ENCODE peak calls at places on chromosomes 3 and 15, in five cellular contexts. P, M, J, I and D are unnamed samples.

GRCh38 chr15:64263567-64263966 is 92.4 kb downstream of the CSNK1G1 start:
- DNase-seq in P (no peak), M (no peak), J (no peak), I (no peak), D (no peak)

GRCh38 chr3:168398371-168399030 is 302.8 kb upstream of the GOLIM4 start:
- DNase-seq in P (no peak), M (no peak), J (no peak), I (no peak), D (no peak)

GRCh38 chr3:196988241-196989029 is 19.8 kb upstream of the PIGZ start:
- DNase-seq in P (no peak), M (peak; percentile 85), J (no peak), I (peak; percentile 81), D (peak; percentile 18)

GRCh38 chr3:9400626-9401025 is 3.2 kb downstream of the SETD5 start:
- DNase-seq in P (no peak), M (no peak), J (no peak), I (no peak), D (no peak)

GRCh38 chr3:113532698-113533533 is 561 bp downstream of the SIDT1 start:
- DNase-seq in P (peak; percentile 69), M (peak; percentile 76), J (no peak), I (peak; percentile 31), D (no peak)

GRCh38 chr3:171643033-171643432 is 167.2 kb downstream of the PLD1 start:
- DNase-seq in P (no peak), M (no peak), J (no peak), I (no peak), D (no peak)

GRCh38 chr3:127184870-127185216 is 8.1 kb upstream of the PRR23E start:
- DNase-seq in P (no peak), M (no peak), J (no peak), I (no peak), D (no peak)

GRCh38 chr3:72458365-72458764 is 389.9 kb downstream of the SHQ1 start:
- DNase-seq in P (no peak), M (no peak), J (no peak), I (no peak), D (no peak)

GRCh38 chr15:62110000-62110851 is 43.4 kb downstream of the C2CD4A start:
- DNase-seq in P (no peak), M (no peak), J (no peak), I (peak; percentile 44), D (no peak)

GRCh38 chr3:190064112-190064511 is 56.6 kb downstream of the P3H2 start:
- DNase-seq in P (no peak), M (no peak), J (no peak), I (peak; percentile 62), D (no peak)

GRCh38 chr3:188058569-188059184 is 95.3 kb upstream of the LPP start:
- DNase-seq in P (no peak), M (no peak), J (no peak), I (no peak), D (no peak)

GRCh38 chr3:14224895-14225294 is 46.3 kb downstream of the LSM3 start:
- DNase-seq in P (no peak), M (peak; percentile 24), J (no peak), I (no peak), D (no peak)

GRCh38 chr3:11005686-11006256 is 13.2 kb downstream of the SLC6A1 start:
- DNase-seq in P (no peak), M (no peak), J (no peak), I (no peak), D (no peak)

GRCh38 chr3:183298708-183299153 is 45.7 kb downstream of the B3GNT5 start:
- DNase-seq in P (no peak), M (peak; percentile 82), J (peak; percentile 12), I (peak; percentile 42), D (peak; percentile 60)

GRCh38 chr3:9123849-9124248 is 125.6 kb downstream of the SRGAP3 start:
- DNase-seq in P (no peak), M (peak; percentile 40), J (no peak), I (no peak), D (no peak)

GRCh38 chr3:155704041-155704440 is 40.8 kb downstream of the PLCH1 start:
- DNase-seq in P (no peak), M (no peak), J (no peak), I (no peak), D (no peak)

GRCh38 chr3:60047426-60048200 is 997.8 kb upstream of the CFAP20DC start:
- DNase-seq in P (no peak), M (no peak), J (no peak), I (no peak), D (no peak)

GRCh38 chr3:131794766-131795381 is 239.9 kb downstream of the CPNE4 start:
- DNase-seq in P (peak; percentile 19), M (peak; percentile 79), J (no peak), I (peak; percentile 27), D (no peak)

GRCh38 chr15:45346381-45346780 is 32.0 kb downstream of the GATM start:
- DNase-seq in P (no peak), M (no peak), J (no peak), I (no peak), D (no peak)

GRCh38 chr3:38031022-38031994 is 1.9 kb upstream of the PLCD1 start:
- DNase-seq in P (no peak), M (peak; percentile 56), J (no peak), I (peak; percentile 93), D (no peak)

GRCh38 chr3:116034797-116035196 is 410.5 kb downstream of the LSAMP start:
- DNase-seq in P (no peak), M (no peak), J (no peak), I (no peak), D (no peak)

GRCh38 chr3:156675744-156676466 is 1.5 kb downstream of the TIPARP start:
- DNase-seq in P (no peak), M (no peak), J (peak; percentile 14), I (peak; percentile 51), D (peak; percentile 21)

GRCh38 chr3:46615976-46616375 is 3.7 kb downstream of the FAM240A start:
- DNase-seq in P (no peak), M (peak; percentile 32), J (no peak), I (no peak), D (no peak)
- H3K27me3 ChIP-seq in P (peaks cover 7% of the 10 kb centered on the region), M (no peaks in the 10 kb centered on the region), J (no peaks in the 10 kb centered on the region), I (peaks cover 5% of the 10 kb centered on the region), D (no peaks in the 10 kb centered on the region)

GRCh38 chr15:66950114-66950513 is 115.3 kb upstream of the SMAD3 start:
- DNase-seq in P (no peak), M (no peak), J (no peak), I (no peak), D (no peak)
- H3K27me3 ChIP-seq in P (no peaks in the 10 kb centered on the region), M (peaks cover 37% of the 10 kb centered on the region), J (no peaks in the 10 kb centered on the region), I (no peaks in the 10 kb centered on the region), D (no peaks in the 10 kb centered on the region)

GRCh38 chr15:91203619-91204018 is 103.6 kb downstream of the SV2B start:
- DNase-seq in P (no peak), M (no peak), J (no peak), I (no peak), D (no peak)

GRCh38 chr15:91196768-91197167 is 96.7 kb downstream of the SV2B start:
- DNase-seq in P (no peak), M (no peak), J (no peak), I (no peak), D (no peak)

GRCh38 chr15:91200101-91200754 is 100.2 kb downstream of the SV2B start:
- DNase-seq in P (no peak), M (no peak), J (no peak), I (no peak), D (no peak)

GRCh38 chr15:91202510-91202909 is 102.5 kb downstream of the SV2B start:
- DNase-seq in P (no peak), M (peak; percentile 64), J (no peak), I (no peak), D (no peak)

GRCh38 chr15:91199511-91199910 is 99.5 kb downstream of the SV2B start:
- DNase-seq in P (no peak), M (no peak), J (no peak), I (no peak), D (no peak)
- H3K27me3 ChIP-seq in P (no peaks in the 10 kb centered on the region), M (peaks cover 28% of the 10 kb centered on the region), J (no peaks in the 10 kb centered on the region), I (no peaks in the 10 kb centered on the region), D (no peaks in the 10 kb centered on the region)

GRCh38 chr15:37105795-37106333 is 5.5 kb upstream of the MEIS2 start:
- DNase-seq in P (no peak), M (no peak), J (no peak), I (no peak), D (no peak)

GRCh38 chr15:37102315-37103021 is 2.1 kb upstream of the MEIS2 start:
- DNase-seq in P (no peak), M (peak; percentile 78), J (no peak), I (peak; percentile 56), D (no peak)

GRCh38 chr15:37104413-37105392 is 4.4 kb upstream of the MEIS2 start:
- DNase-seq in P (no peak), M (peak; percentile 59), J (no peak), I (peak; percentile 29), D (no peak)

GRCh38 chr15:37101634-37102314 is 1.4 kb upstream of the MEIS2 start:
- DNase-seq in P (peak; percentile 89), M (peak; percentile 91), J (peak; percentile 79), I (peak; percentile 87), D (peak; percentile 85)

DNA sequence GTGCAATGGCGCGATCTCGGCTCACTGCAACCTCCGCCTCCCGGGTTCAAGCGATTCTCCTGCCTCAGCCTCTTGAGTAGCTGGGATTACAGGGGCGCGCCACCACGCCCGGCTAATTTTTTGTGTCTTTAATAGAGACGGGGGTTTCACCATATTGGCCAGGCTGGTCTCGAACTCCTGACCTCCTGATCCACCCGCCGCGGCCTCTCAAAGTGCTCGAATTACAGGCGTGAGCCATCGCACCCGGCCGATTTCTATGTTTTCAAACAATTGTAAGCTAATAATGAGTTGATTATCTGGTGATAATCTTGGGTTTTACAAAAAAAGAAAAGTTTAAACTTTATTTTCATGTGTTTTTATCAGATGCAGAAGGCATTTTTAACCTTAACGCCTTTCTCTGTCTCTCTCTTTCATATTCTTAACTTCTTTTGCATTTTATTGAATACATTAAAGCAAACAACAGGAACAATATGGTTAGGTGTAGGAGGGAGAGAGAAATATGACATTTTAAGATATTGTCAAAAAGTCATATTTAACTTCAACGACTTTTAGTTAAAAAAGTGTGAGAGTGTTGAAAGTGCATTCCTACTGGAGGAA is 3.2 kb upstream of the MEIS2 start:
- DNase-seq in P (no peak), M (no peak), J (no peak), I (peak; percentile 36), D (no peak)
- H3K27me3 ChIP-seq in P (no peaks in the 10 kb centered on the region), M (peaks cover 66% of the 10 kb centered on the region), J (no peaks in the 10 kb centered on the region), I (no peaks in the 10 kb centered on the region), D (peaks cover 63% of the 10 kb centered on the region)

GRCh38 chr3:64440498-64440897 is 215.2 kb upstream of the PRICKLE2 start:
- DNase-seq in P (no peak), M (no peak), J (peak; percentile 43), I (peak; percentile 68), D (no peak)
- H3K27me3 ChIP-seq in P (no peaks in the 10 kb centered on the region), M (peaks cover 36% of the 10 kb centered on the region), J (no peaks in the 10 kb centered on the region), I (peaks cover 4% of the 10 kb centered on the region), D (peaks cover 84% of the 10 kb centered on the region)